ENCODE peak calls at places on chromosomes 6 and 20, in five cellular contexts. W is left ventricle myocardium inferior, B is left lung, D is foreskin keratinocyte, U is pancreas. O is an unnamed sample.

GRCh38 chr6:16762547-16763477 is 1.6 kb upstream of the ATXN1 start:
- DNase-seq in D (peak; percentile 82), U (peak; percentile 60), B (peak; percentile 82), W (no peak), O (peak; percentile 79)

GRCh38 chr6:56552212-56553130 is 90.2 kb downstream of the DST start:
- DNase-seq in D (no peak), B (no peak), W (no peak), U (no peak), O (no peak)

GRCh38 chr6:17473554-17473953 is 80.2 kb downstream of the CAP2 start:
- DNase-seq in B (no peak), U (no peak), W (no peak), D (no peak), O (no peak)

GRCh38 chr6:166586424-166587156 is at the start of gene RAMACL:
- DNase-seq in U (no peak), B (no peak), D (no peak), W (no peak), O (no peak)

GRCh38 chr6:146027586-146028249 is 1.1 kb upstream of the GRM1 start:
- DNase-seq in W (no peak), U (no peak), D (no peak), B (no peak), O (no peak)

GRCh38 chr20:51488331-51488730 is 54.2 kb downstream of the NFATC2 start:
- DNase-seq in D (no peak), U (no peak), W (no peak), B (no peak), O (no peak)

GRCh38 chr6:52361347-52361944 is 505 bp upstream of the PAQR8 start:
- DNase-seq in B (no peak), W (peak; percentile 19), U (peak; percentile 8), D (no peak), O (no peak)

GRCh38 chr20:7985916-7986315 is 33.6 kb downstream of the TMX4 start:
- DNase-seq in U (no peak), W (no peak), B (no peak), D (no peak), O (no peak)

GRCh38 chr6:167676666-167677421 is 149.9 kb upstream of the AFDN start:
- DNase-seq in B (no peak), U (no peak), W (no peak), D (no peak), O (no peak)

GRCh38 chr20:4898282-4898681 is 103.0 kb downstream of the SLC23A2 start:
- DNase-seq in W (peak; percentile 29), U (no peak), D (peak; percentile 89), B (no peak), O (no peak)

GRCh38 chr6:37637562-37638413 is 59.9 kb downstream of the MDGA1 start:
- DNase-seq in W (no peak), D (no peak), B (no peak), U (no peak), O (no peak)

GRCh38 chr6:170344631-170345576 is 38.3 kb downstream of the FAM120B start:
- DNase-seq in W (no peak), B (no peak), D (peak; percentile 42), U (no peak), O (no peak)

GRCh38 chr6:120493483-120493882 is 840.8 kb downstream of the TBC1D32 start:
- DNase-seq in B (no peak), U (no peak), W (no peak), D (no peak), O (no peak)

GRCh38 chr6:2502096-2502997 is 248.4 kb downstream of the MYLK4 start:
- DNase-seq in B (no peak), U (no peak), W (no peak), D (no peak), O (no peak)

GRCh38 chr20:61818746-61819483 is 246.8 kb downstream of the TAF4 start:
- DNase-seq in B (no peak), W (no peak), D (no peak), U (no peak), O (no peak)

GRCh38 chr20:11101243-11101642 is 427.4 kb upstream of the JAG1 start:
- DNase-seq in W (no peak), B (no peak), D (no peak), U (no peak), O (no peak)

GRCh38 chr20:64049060-64049886 is at the start of gene SOX18:
- DNase-seq in B (no peak), W (peak; percentile 64), U (no peak), D (no peak), O (no peak)

GRCh38 chr6:166361080-166361429 is 18.7 kb upstream of the SFT2D1 start:
- DNase-seq in U (no peak), B (peak; percentile 49), D (no peak), W (peak; percentile 45), O (no peak)

GRCh38 chr20:10523438-10523837 is 88.3 kb downstream of the SLX4IP start:
- DNase-seq in B (no peak), D (no peak), U (no peak), W (no peak), O (no peak)

GRCh38 chr6:158654498-158654897 is 4.6 kb downstream of the SYTL3 start:
- DNase-seq in W (peak; percentile 82), B (peak; percentile 88), U (no peak), D (no peak), O (peak; percentile 89)

GRCh38 chr6:117817992-117818391 is 89.1 kb upstream of the SLC35F1 start:
- DNase-seq in W (no peak), B (no peak), D (no peak), U (no peak), O (no peak)

GRCh38 chr6:154874684-154875594 is 120.2 kb upstream of the TIAM2 start:
- DNase-seq in B (no peak), U (no peak), W (no peak), D (no peak), O (no peak)

GRCh38 chr20:57894096-57894495 is 184.3 kb upstream of the PMEPA1 start:
- DNase-seq in U (no peak), W (no peak), D (no peak), B (no peak), O (peak; percentile 38)

GRCh38 chr6:143536461-143536865 is 24.9 kb upstream of the FUCA2 start:
- DNase-seq in B (peak; percentile 67), W (peak; percentile 55), U (peak; percentile 48), D (no peak), O (peak; percentile 85)

GRCh38 chr6:98039876-98040605 is 757.0 kb upstream of the MMS22L start:
- DNase-seq in U (no peak), B (no peak), D (no peak), W (no peak), O (no peak)

GRCh38 chr6:52053038-52053704 is 34.2 kb downstream of the PKHD1 start:
- DNase-seq in U (no peak), D (no peak), W (no peak), B (no peak), O (no peak)

GRCh38 chr6:140020207-140020791 is 645.9 kb upstream of the CITED2 start:
- DNase-seq in B (no peak), W (no peak), D (no peak), U (no peak), O (no peak)
- H3K27ac ChIP-seq in B (no peak overlapping the region), W (no peak overlapping the region), D (no peak overlapping the region), U (no peak overlapping the region), O (no peak overlapping the region)

DNA sequence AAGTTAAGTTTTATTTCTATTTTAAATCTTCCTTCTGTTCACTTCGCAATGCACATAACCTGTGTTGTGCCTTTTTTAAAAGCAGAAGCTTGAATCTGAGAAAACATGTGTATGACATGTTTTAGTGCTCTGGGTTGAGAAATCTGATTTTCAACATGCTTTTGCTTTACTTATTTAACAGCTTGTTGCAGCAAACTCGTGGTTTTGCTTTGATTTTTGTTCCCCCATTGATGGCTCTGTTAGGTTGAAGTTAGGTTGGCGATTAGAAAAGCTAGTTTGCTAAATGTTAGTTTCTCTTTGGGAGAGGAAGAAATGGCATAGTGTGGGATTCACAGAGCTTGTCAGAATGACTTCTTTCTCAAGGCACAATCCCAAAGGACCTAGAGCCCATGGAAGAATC is 170.8 kb downstream of the TMEM242 start:
- DNase-seq in W (no peak), B (no peak), D (no peak), U (no peak), O (no peak)
- H3K27ac ChIP-seq in W (no peak overlapping the region), B (no peak overlapping the region), D (no peak overlapping the region), U (no peak overlapping the region), O (no peak overlapping the region)

DNA sequence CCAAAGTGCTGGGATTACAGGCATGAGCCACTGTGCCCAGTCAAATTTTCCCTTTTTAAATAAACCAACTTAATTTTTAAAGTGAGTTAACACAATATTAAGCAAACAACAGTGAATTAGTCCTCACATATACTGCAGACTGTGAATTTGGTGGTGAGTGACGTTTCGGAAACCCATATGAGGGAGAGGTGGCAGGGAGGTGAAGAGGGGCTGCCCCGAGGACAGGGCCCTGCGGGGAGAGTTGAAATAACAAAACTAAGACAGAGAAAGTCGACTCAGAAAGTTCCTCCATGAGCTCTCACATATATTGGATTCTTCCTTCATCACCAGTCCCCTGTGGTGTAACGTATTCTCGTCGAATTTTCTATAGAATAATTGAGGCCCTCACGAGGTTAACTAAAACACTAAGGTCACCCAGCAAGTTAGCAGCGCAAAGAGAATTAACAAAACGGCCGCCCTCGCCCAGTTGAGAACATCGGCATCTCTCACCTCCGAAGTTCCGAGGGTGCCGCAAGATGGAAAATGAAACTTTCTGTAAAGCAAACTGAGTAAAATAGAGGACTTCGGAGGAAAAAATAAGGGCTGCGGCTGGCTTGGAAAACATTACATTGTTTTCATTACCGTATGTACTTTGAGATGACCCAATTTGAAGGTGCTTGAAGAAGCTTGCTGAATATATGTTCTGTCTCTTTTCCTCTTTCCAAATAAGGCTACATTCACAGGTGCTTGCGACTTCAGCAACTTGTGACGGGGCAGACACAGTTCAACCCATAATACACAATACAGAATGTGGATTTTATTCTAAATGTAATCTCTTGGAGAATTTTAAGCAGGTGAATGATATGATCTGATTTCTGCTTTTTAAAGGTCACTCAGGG is 491.0 kb upstream of the JARID2 start:
- DNase-seq in D (no peak), W (no peak), U (no peak), B (no peak), O (no peak)
- H3K27ac ChIP-seq in D (no peak overlapping the region), W (no peak overlapping the region), U (no peak overlapping the region), B (no peak overlapping the region), O (no peak overlapping the region)

DNA sequence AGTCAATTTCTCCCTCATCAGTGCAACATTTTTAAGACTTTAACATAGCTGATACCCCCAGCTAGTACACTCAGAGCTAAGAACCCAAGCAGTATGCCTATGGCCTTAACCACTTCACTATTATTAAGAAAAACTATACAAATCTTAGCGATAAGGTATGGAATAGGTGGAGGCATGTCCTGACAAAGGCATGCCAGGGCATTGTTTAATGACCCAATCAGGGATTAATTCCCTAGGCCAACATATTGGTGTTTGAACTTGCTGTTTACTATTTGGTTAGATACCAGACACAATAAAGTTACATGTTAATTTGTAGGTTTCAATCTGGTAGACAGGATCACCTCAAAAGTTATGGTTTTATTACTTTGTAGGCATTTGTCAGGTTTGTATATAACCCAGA is 93.1 kb downstream of the ARMC2 start:
- DNase-seq in B (no peak), W (no peak), U (no peak), D (no peak), O (no peak)
- H3K27ac ChIP-seq in B (no peak overlapping the region), W (no peak overlapping the region), U (no peak overlapping the region), D (no peak overlapping the region), O (no peak overlapping the region)

GRCh38 chr6:128413291-128413690 is 107.1 kb downstream of the PTPRK start:
- DNase-seq in U (no peak), W (no peak), D (no peak), B (no peak), O (no peak)
- H3K27ac ChIP-seq in U (no peak overlapping the region), W (no peak overlapping the region), D (no peak overlapping the region), B (no peak overlapping the region), O (no peak overlapping the region)

O was measured in aorta.